ENCODE peak calls at places on chromosomes 1 and 21, in ten cellular contexts. A, G, Y, V, M, D, J, W, X and S are unnamed samples.

GRCh38 chr1:77514871-77515776 is 167.3 kb downstream of the ZZZ3 start:
- DNase-seq in W (no peak), M (no peak), A (no peak), D (peak), J (no peak), Y (no peak), V (peak), X (no peak), G (peak), S (peak)

GRCh38 chr1:199157494-199157893 is 518.7 kb downstream of the PTPRC start:
- DNase-seq in W (no peak), M (no peak), A (no peak), X (no peak), J (no peak), D (no peak), Y (peak), G (no peak), V (no peak), S (no peak)

GRCh38 chr1:832136-832535 is 91.6 kb upstream of the SAMD11 start:
- DNase-seq in X (no peak), D (no peak), A (no peak), W (no peak), G (no peak), V (no peak), M (no peak), J (no peak), Y (no peak), S (no peak)

GRCh38 chr1:202579806-202580205 is 130.4 kb downstream of the SYT2 start:
- DNase-seq in A (no peak), W (no peak), Y (peak), G (no peak), V (no peak), J (no peak), X (peak), D (no peak), M (no peak), S (no peak)

GRCh38 chr1:18225236-18225904 is 117.8 kb downstream of the IGSF21 start:
- DNase-seq in G (no peak), V (no peak), Y (no peak), A (no peak), J (no peak), X (no peak), D (no peak), M (no peak), W (no peak), S (no peak)

GRCh38 chr1:202349263-202349928 is 897 bp downstream of the PPP1R12B start:
- DNase-seq in W (no peak), X (peak), Y (peak), M (no peak), V (no peak), G (peak), J (peak), D (peak), A (no peak), S (peak)

GRCh38 chr1:30321216-30321910 is 402.0 kb downstream of the MATN1 start:
- DNase-seq in G (no peak), Y (no peak), W (no peak), M (no peak), D (no peak), A (no peak), X (no peak), J (no peak), V (no peak), S (no peak)

GRCh38 chr1:93959413-93959812 is 50.2 kb upstream of the GCLM start:
- DNase-seq in J (no peak), Y (no peak), M (no peak), D (no peak), G (no peak), V (no peak), W (no peak), A (no peak), X (no peak), S (no peak)

GRCh38 chr1:247966520-247967204 is 1.6 kb downstream of the OR2AK2 start:
- DNase-seq in J (no peak), A (no peak), M (no peak), X (no peak), Y (no peak), W (no peak), D (no peak), V (no peak), G (no peak), S (no peak)

GRCh38 chr1:28518000-28518744 is 12.3 kb downstream of the RCC1 start:
- DNase-seq in X (peak), D (peak), A (peak), J (peak), G (peak), Y (peak), V (peak), W (peak), M (peak), S (peak)

GRCh38 chr1:94029135-94029993 is 91.6 kb downstream of the ABCA4 start:
- DNase-seq in Y (no peak), D (no peak), W (no peak), M (no peak), V (no peak), J (no peak), X (no peak), A (no peak), G (no peak), S (no peak)

GRCh38 chr1:53512807-53513755 is 53.9 kb downstream of the DMRTB1 start:
- DNase-seq in W (no peak), D (no peak), V (no peak), J (no peak), G (no peak), X (no peak), M (no peak), Y (no peak), A (no peak), S (no peak)

GRCh38 chr1:193059282-193060225 is at the start of the genes RO60 and UCHL5:
- DNase-seq in A (peak), M (peak), D (peak), Y (peak), W (peak), V (peak), X (peak), G (peak), J (peak), S (peak)

GRCh38 chr1:193747579-193747978 is 561.2 kb upstream of the B3GALT2 start:
- DNase-seq in D (no peak), Y (peak), J (no peak), M (no peak), A (no peak), G (no peak), X (no peak), V (no peak), W (no peak), S (no peak)

GRCh38 chr1:169711469-169712308 is at the start of gene SELL:
- DNase-seq in V (peak), A (peak), X (peak), D (peak), W (peak), G (no peak), Y (peak), J (peak), M (peak), S (peak)

GRCh38 chr1:188224263-188224662 is 1395.5 kb downstream of the PLA2G4A start:
- DNase-seq in X (no peak), A (no peak), W (no peak), G (no peak), J (no peak), M (no peak), D (no peak), V (no peak), Y (peak), S (no peak)

GRCh38 chr1:151568626-151569088 is 28.5 kb downstream of the TUFT1 start:
- DNase-seq in X (no peak), G (no peak), A (no peak), D (no peak), J (no peak), V (no peak), W (peak), Y (peak), M (no peak), S (no peak)

GRCh38 chr1:234089396-234089795 is 184.9 kb downstream of the SLC35F3 start:
- DNase-seq in G (no peak), W (no peak), X (no peak), A (no peak), Y (no peak), D (no peak), J (no peak), V (peak), M (no peak), S (no peak)

GRCh38 chr1:91732291-91732953 is 153.5 kb downstream of the TGFBR3 start:
- DNase-seq in W (no peak), M (no peak), A (no peak), Y (peak), J (peak), V (no peak), D (peak), G (no peak), X (peak), S (no peak)

GRCh38 chr1:58869638-58870297 is 85.9 kb upstream of the JUN start:
- DNase-seq in G (no peak), X (no peak), M (no peak), V (no peak), A (no peak), J (no peak), Y (no peak), W (no peak), D (no peak), S (no peak)

GRCh38 chr1:196527941-196528340 is 80.3 kb downstream of the KCNT2 start:
- DNase-seq in X (no peak), D (no peak), M (no peak), Y (no peak), V (no peak), G (no peak), W (no peak), J (no peak), A (no peak), S (no peak)

GRCh38 chr1:28526886-28527285 is 21.0 kb downstream of the RCC1 start:
- DNase-seq in V (no peak), Y (no peak), W (no peak), D (peak), G (no peak), A (no peak), J (no peak), M (no peak), X (no peak), S (no peak)

GRCh38 chr1:202130275-202130646 is 7.5 kb downstream of the GPR37L1 start:
- DNase-seq in A (no peak), J (no peak), M (no peak), W (no peak), Y (no peak), D (no peak), G (peak), X (no peak), V (no peak), S (peak)

GRCh38 chr21:32372755-32373154 is 20.1 kb downstream of the URB1 start:
- DNase-seq in A (no peak), D (no peak), J (no peak), G (no peak), X (no peak), M (no peak), W (no peak), Y (peak), V (no peak), S (no peak)

GRCh38 chr1:42766723-42767509 is at the start of the genes C1orf50 and P3H1:
- DNase-seq in Y (peak), A (peak), V (peak), M (peak), G (peak), W (peak), D (peak), X (peak), J (peak), S (peak)

GRCh38 chr1:205580140-205580922 is 51.5 kb downstream of the ELK4 start:
- DNase-seq in Y (no peak), W (no peak), D (no peak), J (no peak), A (no peak), M (no peak), G (no peak), X (no peak), V (no peak), S (no peak)

GRCh38 chr1:79197421-79197820 is 190.9 kb upstream of the ADGRL4 start:
- DNase-seq in X (no peak), G (no peak), Y (peak), D (peak), J (no peak), A (no peak), M (no peak), V (peak), W (no peak), S (no peak)

GRCh38 chr1:26375081-26375480 is 2.5 kb upstream of the ZNF683 start:
- DNase-seq in J (peak), D (no peak), G (no peak), M (no peak), W (no peak), V (no peak), Y (no peak), X (no peak), A (no peak), S (no peak)

GRCh38 chr1:23757812-23758211 is 14.5 kb downstream of the ELOA start:
- DNase-seq in W (no peak), J (no peak), M (no peak), V (no peak), D (no peak), Y (no peak), X (no peak), A (no peak), G (no peak), S (no peak)

GRCh38 chr1:14602131-14602530 is 3.6 kb downstream of the KAZN start:
- DNase-seq in M (no peak), V (no peak), A (no peak), X (no peak), J (no peak), D (no peak), G (peak), Y (peak), W (no peak), S (no peak)

GRCh38 chr21:43005635-43006034 is 31.3 kb downstream of the PKNOX1 start:
- DNase-seq in Y (no peak), D (no peak), V (no peak), G (no peak), W (no peak), X (no peak), M (no peak), A (no peak), J (no peak), S (no peak)

GRCh38 chr1:159712080-159712479 is 2.3 kb downstream of the CRP start:
- DNase-seq in W (no peak), A (no peak), G (no peak), Y (no peak), V (no peak), J (no peak), D (no peak), M (no peak), X (no peak), S (no peak)

GRCh38 chr1:19910650-19911049 is 12.8 kb downstream of the PLA2G2E start:
- DNase-seq in V (no peak), J (no peak), W (no peak), M (no peak), X (no peak), A (no peak), G (no peak), Y (no peak), D (no peak), S (no peak)

GRCh38 chr1:162299018-162299417 is 77.6 kb downstream of the SPATA46 start:
- DNase-seq in W (no peak), G (no peak), V (no peak), X (no peak), J (no peak), Y (no peak), A (no peak), D (no peak), M (no peak), S (no peak)

GRCh38 chr1:54519709-54520108 is 28.3 kb upstream of the ACOT11 start:
- DNase-seq in W (no peak), V (peak), J (no peak), X (no peak), A (no peak), M (no peak), D (no peak), Y (no peak), G (no peak), S (no peak)